ENCODE peak calls at places on chromosomes 16 and 17, in eight cellular contexts. I is T-cell; F is HEK293T; L is activated effector memory CD4-positive, alpha-beta T cell treated with Interleukin-2 at 50 U/mL for 16 hours; R is activated CD4-positive, alpha-beta T cell treated with anti-CD3 and anti-CD28 coated beads, Interleukin-2, amount 50 U/mL, for 1 hour; A is prostate gland; D is GM12891; H is omental fat pad. G is an unnamed sample.

GRCh38 chr16:87723224-87723619 is 42.6 kb downstream of the KLHDC4 start:
- DNase-seq in H (no peak), L (no peak), A (no peak), D (peak; percentile 63), F (no peak), I (no peak), R (no peak), G (peak; percentile 32)

GRCh38 chr17:76969598-76970172 is 101.5 kb downstream of the MGAT5B start:
- DNase-seq in H (no peak), F (peak; percentile 77), L (no peak), A (no peak), R (no peak), D (no peak), I (no peak), G (no peak)

GRCh38 chr16:70298988-70299938 is at the start of gene DDX19B:
- DNase-seq in H (peak; percentile 53), A (peak; percentile 77), I (peak; percentile 45), L (peak; percentile 43), F (peak; percentile 73), R (peak; percentile 42), D (peak; percentile 59), G (peak; percentile 80)

GRCh38 chr16:35391328-35391727 is 1931.9 kb downstream of the TP53TG3F start:
- DNase-seq in H (no peak), I (no peak), F (peak; percentile 4), A (peak; percentile 64), L (no peak), R (no peak), D (no peak), G (peak; percentile 15)

GRCh38 chr17:9725575-9725974 is 65.8 kb downstream of the DHRS7C start:
- DNase-seq in I (no peak), F (no peak), A (peak; percentile 13), D (no peak), L (no peak), R (no peak), H (no peak), G (no peak)

GRCh38 chr17:63573634-63574033 is 23.4 kb downstream of the DCAF7 start:
- DNase-seq in D (no peak), A (no peak), L (no peak), F (peak; percentile 53), I (no peak), R (no peak), H (no peak), G (no peak)

GRCh38 chr16:56988161-56988947 is 1.0 kb upstream of the NLRC5 start:
- DNase-seq in R (no peak), D (no peak), I (no peak), A (no peak), H (no peak), F (no peak), L (no peak), G (no peak)

GRCh38 chr16:10846213-10846998 is 27.8 kb upstream of the TVP23A start:
- DNase-seq in H (no peak), R (no peak), I (no peak), A (no peak), F (no peak), L (no peak), D (no peak), G (no peak)

GRCh38 chr16:49483251-49483650 is 109.6 kb downstream of the C16orf78 start:
- DNase-seq in F (no peak), I (no peak), L (no peak), D (no peak), H (no peak), R (no peak), A (no peak), G (no peak)

GRCh38 chr16:89320717-89321501 is 103.4 kb downstream of the ZNF778 start:
- DNase-seq in I (no peak), D (no peak), H (no peak), F (no peak), R (no peak), A (no peak), L (no peak), G (no peak)

GRCh38 chr17:37086329-37086728 is 137.6 kb downstream of the AATF start:
- DNase-seq in A (no peak), I (no peak), F (no peak), H (no peak), D (no peak), R (no peak), L (no peak), G (no peak)

GRCh38 chr17:63487014-63487339 is 10.1 kb downstream of the ACE start:
- DNase-seq in D (no peak), A (no peak), R (no peak), L (no peak), F (no peak), I (no peak), H (no peak), G (no peak)

GRCh38 chr17:44972953-44973352 is 4.8 kb upstream of the C1QL1 start:
- DNase-seq in F (no peak), L (no peak), A (no peak), R (no peak), I (no peak), D (no peak), H (no peak), G (no peak)

GRCh38 chr17:72370819-72371218 is 250.0 kb downstream of the SOX9 start:
- DNase-seq in F (no peak), I (no peak), R (no peak), A (no peak), L (no peak), D (no peak), H (no peak), G (no peak)

GRCh38 chr17:75639771-75640555 is 6.7 kb downstream of the SMIM5 start:
- DNase-seq in I (no peak), L (no peak), A (peak; percentile 74), H (no peak), F (no peak), R (no peak), D (peak; percentile 7), G (peak; percentile 80)

GRCh38 chr16:78957328-78958100 is 643.0 kb downstream of the MAF start:
- DNase-seq in I (no peak), F (no peak), D (no peak), H (no peak), R (no peak), L (no peak), A (peak; percentile 21), G (no peak)

GRCh38 chr17:16428098-16428882 is 12.9 kb downstream of the TRPV2 start:
- DNase-seq in D (peak; percentile 68), F (peak; percentile 77), L (no peak), H (no peak), R (peak; percentile 46), I (peak; percentile 35), A (no peak), G (peak; percentile 47)

GRCh38 chr17:45964634-45965033 is 34.4 kb upstream of the STH start:
- DNase-seq in L (no peak), I (no peak), F (no peak), D (no peak), A (no peak), R (no peak), H (no peak), G (no peak)

GRCh38 chr16:68332411-68333121 is 21.7 kb downstream of the PRMT7 start:
- DNase-seq in L (no peak), H (no peak), I (no peak), R (no peak), D (no peak), A (no peak), F (no peak), G (peak; percentile 49)

GRCh38 chr17:35804658-35805192 is 4.6 kb upstream of the TAF15 start:
- DNase-seq in L (no peak), H (no peak), R (no peak), I (peak; percentile 8), A (peak; percentile 59), F (peak; percentile 65), D (peak; percentile 69), G (peak; percentile 71)

GRCh38 chr16:65069090-65069489 is 52.8 kb downstream of the CDH11 start:
- DNase-seq in F (no peak), L (no peak), I (no peak), H (no peak), A (no peak), D (no peak), R (no peak), G (no peak)

GRCh38 chr17:57899391-57899790 is 49.5 kb upstream of the MRPS23 start:
- DNase-seq in I (no peak), R (no peak), H (no peak), D (no peak), L (no peak), F (no peak), A (no peak), G (no peak)

GRCh38 chr17:40014375-40014980 is 762 bp upstream of the CSF3 start:
- DNase-seq in L (no peak), H (no peak), F (no peak), R (no peak), I (no peak), A (no peak), D (no peak), G (no peak)

GRCh38 chr16:28549301-28549899 is 4.3 kb upstream of the SGF29 start:
- DNase-seq in H (no peak), L (no peak), R (no peak), F (no peak), A (no peak), I (peak; percentile 11), D (no peak), G (no peak)

GRCh38 chr16:65727534-65728137 is 605.8 kb upstream of the CDH11 start:
- DNase-seq in D (no peak), H (no peak), L (no peak), F (no peak), R (no peak), I (no peak), A (no peak), G (no peak)

GRCh38 chr16:53282975-53283946 is 151.0 kb upstream of the RBL2 start:
- DNase-seq in L (no peak), A (no peak), H (no peak), R (no peak), I (no peak), D (no peak), F (peak; percentile 53), G (no peak)

GRCh38 chr16:67277999-67278772 is 1.1 kb upstream of the PLEKHG4 start:
- DNase-seq in L (no peak), F (no peak), I (no peak), A (no peak), H (no peak), R (no peak), D (no peak), G (no peak)

GRCh38 chr17:70110443-70110880 is 35.4 kb downstream of the KCNJ16 start:
- DNase-seq in A (no peak), D (no peak), I (no peak), L (no peak), H (no peak), F (no peak), R (no peak), G (peak; percentile 19)

GRCh38 chr16:14061732-14062259 is 9.3 kb upstream of the MRTFB start:
- DNase-seq in D (no peak), A (no peak), R (no peak), H (no peak), F (no peak), I (no peak), L (no peak), G (no peak)

G was measured in mucosa of gallbladder.